ENCODE peak calls at places on chromosomes 7 and 10, in five cellular contexts. D, B, T, G and L are unnamed samples.

GRCh38 chr7:5469375-5470166 is 45.9 kb upstream of the TNRC18 start:
- DNase-seq in D (no peak), B (no peak), T (no peak), G (no peak), L (no peak)

GRCh38 chr7:102472126-102473041 is 6.3 kb downstream of the POLR2J start:
- DNase-seq in D (no peak), B (peak; percentile 50), T (peak; percentile 41), G (no peak), L (no peak)

GRCh38 chr10:101091546-101092290 is 29.9 kb downstream of the KAZALD1 start:
- DNase-seq in D (no peak), B (no peak), T (no peak), G (no peak), L (no peak)

GRCh38 chr10:10680496-10680895 is 337.2 kb upstream of the CELF2 start:
- DNase-seq in D (no peak), B (no peak), T (no peak), G (no peak), L (no peak)

GRCh38 chr10:110151467-110151866 is 55.9 kb upstream of the MXI1 start:
- DNase-seq in D (no peak), B (peak; percentile 24), T (peak; percentile 43), G (no peak), L (no peak)

GRCh38 chr7:49852619-49853462 is 79.4 kb downstream of the VWC2 start:
- DNase-seq in D (peak; percentile 39), B (peak; percentile 25), T (peak; percentile 75), G (no peak), L (peak; percentile 13)

GRCh38 chr10:131745591-131745990 is 155.2 kb upstream of the PPP2R2D start:
- DNase-seq in D (no peak), B (no peak), T (no peak), G (no peak), L (no peak)

GRCh38 chr7:156843157-156843556 is 49.8 kb downstream of the LMBR1 start:
- DNase-seq in D (no peak), B (no peak), T (no peak), G (no peak), L (no peak)

GRCh38 chr7:36690514-36691187 is 33.6 kb downstream of the AOAH start:
- DNase-seq in D (no peak), B (no peak), T (no peak), G (no peak), L (no peak)

GRCh38 chr10:71076473-71077142 is 135.8 kb upstream of the UNC5B start:
- DNase-seq in D (no peak), B (no peak), T (peak; percentile 46), G (no peak), L (no peak)

GRCh38 chr7:67377939-67378862 is 381.6 kb downstream of the TYW1 start:
- DNase-seq in D (peak; percentile 61), B (peak; percentile 81), T (peak; percentile 91), G (no peak), L (peak; percentile 63)

GRCh38 chr7:41033526-41033925 is 669.4 kb downstream of the INHBA start:
- DNase-seq in D (no peak), B (no peak), T (no peak), G (no peak), L (no peak)

GRCh38 chr7:41403291-41403690 is 299.6 kb downstream of the INHBA start:
- DNase-seq in D (no peak), B (no peak), T (no peak), G (no peak), L (no peak)

GRCh38 chr10:86152911-86153310 is 213.7 kb downstream of the GRID1 start:
- DNase-seq in D (no peak), B (no peak), T (no peak), G (no peak), L (no peak)

GRCh38 chr10:93701903-93702277 is 502 bp downstream of the FRA10AC1 start:
- DNase-seq in D (peak; percentile 7), B (peak; percentile 10), T (no peak), G (no peak), L (no peak)

GRCh38 chr10:13945760-13946460 is 359.1 kb downstream of the PRPF18 start:
- DNase-seq in D (no peak), B (no peak), T (no peak), G (no peak), L (no peak)

GRCh38 chr10:53115660-53116059 is 343.1 kb upstream of the MBL2 start:
- DNase-seq in D (no peak), B (no peak), T (no peak), G (no peak), L (no peak)

GRCh38 chr10:6346621-6347020 is 143.9 kb downstream of the PFKFB3 start:
- DNase-seq in D (no peak), B (no peak), T (no peak), G (no peak), L (no peak)

GRCh38 chr10:78937800-78938694 is 130.7 kb upstream of the ZMIZ1 start:
- DNase-seq in D (peak; percentile 61), B (peak; percentile 84), T (no peak), G (no peak), L (no peak)

GRCh38 chr10:118531105-118531851 is 64.2 kb downstream of the PRLHR start:
- DNase-seq in D (no peak), B (no peak), T (no peak), G (no peak), L (no peak)

DNA sequence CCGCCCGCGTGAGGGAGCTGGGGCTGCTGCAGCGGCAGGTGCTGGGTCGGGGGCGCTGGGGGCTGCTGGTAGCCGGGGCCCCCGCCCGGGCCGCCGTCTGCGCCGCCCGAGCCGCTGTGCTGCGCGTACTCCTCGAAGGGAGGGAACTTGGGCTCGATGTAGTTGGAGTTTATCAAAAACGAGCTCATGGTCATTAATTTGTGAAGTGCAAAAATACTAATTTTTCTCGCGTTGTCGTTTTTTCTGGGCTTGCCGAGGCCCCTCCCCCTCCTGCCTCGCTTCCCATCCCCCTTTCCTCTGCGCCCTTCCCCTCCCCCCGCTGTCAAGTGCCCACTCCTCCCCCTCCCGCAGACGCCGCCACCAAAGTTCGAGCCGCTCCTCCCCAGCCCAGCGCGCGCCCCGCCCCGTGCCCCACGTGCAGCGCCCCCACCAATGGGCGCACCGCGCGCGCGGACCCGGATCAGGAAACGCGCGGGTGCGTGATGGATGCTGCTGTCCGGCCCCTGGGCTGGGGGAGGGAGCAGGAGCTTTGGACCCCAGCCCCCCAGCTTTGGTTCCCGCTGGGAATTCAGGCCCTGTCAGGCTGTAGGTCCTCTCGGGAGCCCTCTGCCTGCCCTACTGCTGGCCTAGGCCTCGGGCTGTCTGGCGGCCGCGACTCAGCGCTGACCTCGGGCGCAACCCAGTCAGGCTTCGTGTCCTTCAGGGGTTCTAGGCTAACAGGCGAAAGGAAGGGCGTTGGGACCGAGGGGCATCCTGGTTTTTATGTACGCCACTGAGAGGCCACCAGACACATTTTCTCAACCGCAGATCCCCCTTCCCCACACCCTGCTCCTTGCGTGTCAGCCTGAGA is at the start of gene HOXA4:
- DNase-seq in D (peak; percentile 77), B (no peak), T (peak; percentile 91), G (no peak), L (no peak)
- TF ChIP-seq SRF in D (no peak), B (no peak), T (no peak), G (no peak), L (no peak)

DNA sequence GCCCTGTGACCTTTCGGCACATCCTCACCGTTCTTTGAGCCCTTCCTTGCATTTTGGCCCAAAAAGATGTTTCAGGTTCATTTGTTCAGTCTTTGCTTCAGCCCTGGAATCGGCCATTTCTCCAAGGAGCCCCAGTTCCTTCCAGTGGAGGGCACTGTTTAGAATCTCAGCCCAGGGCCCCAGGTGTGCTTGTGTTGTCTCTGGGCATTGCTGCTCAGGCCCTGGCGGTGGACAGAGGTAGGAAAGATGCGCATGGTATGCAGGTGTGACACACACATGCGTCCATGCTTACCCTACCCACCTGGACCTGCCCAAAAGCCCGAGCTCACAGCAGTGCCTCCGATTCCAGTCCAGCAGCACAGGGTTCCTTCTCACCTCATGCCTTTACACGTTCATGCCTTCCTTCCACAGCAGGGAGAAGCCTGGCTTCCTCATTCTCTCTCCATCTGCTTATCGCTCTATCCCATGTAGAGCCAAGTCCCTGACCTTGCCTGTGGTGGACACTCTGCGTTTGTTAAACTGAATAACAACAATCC is 70.6 kb downstream of the LHPP start:
- DNase-seq in D (peak; percentile 39), B (peak; percentile 55), T (peak; percentile 78), G (no peak), L (peak; percentile 79)
- TF ChIP-seq RAD21 in D (no peak), B (peak; percentile 16), T (peak; percentile 54), G (peak; percentile 23), L (peak; percentile 71)

GRCh38 chr10:43124094-43124521 is 14.1 kb upstream of the CSGALNACT2 start:
- DNase-seq in D (no peak), B (no peak), T (peak; percentile 16), G (no peak), L (no peak)
- TF ChIP-seq SRF in D (no peak), B (no peak), T (no peak), G (no peak), L (no peak)

DNA sequence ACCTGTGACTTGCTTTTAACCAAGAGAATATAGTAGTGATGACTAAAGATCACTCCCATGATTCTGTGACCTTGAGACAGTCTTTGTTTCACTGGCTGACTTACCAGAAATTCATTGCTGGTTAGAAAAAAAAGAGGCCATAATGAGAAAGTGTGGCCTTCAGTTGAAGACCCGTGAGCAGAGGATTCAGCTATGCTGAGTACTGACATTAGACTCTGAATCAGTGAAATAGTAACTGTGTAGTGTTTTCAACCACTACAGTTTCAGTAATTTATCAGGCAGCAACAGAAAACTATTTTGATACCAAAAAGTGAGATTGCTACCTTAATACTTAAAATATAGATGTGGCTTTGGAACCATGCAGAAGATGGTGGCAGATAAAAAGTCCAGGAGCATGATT is 298.0 kb upstream of the KCND2 start:
- DNase-seq in D (no peak), B (no peak), T (no peak), G (no peak), L (no peak)
- TF ChIP-seq RAD21 in D (no peak), B (no peak), T (no peak), G (no peak), L (no peak)

DNA sequence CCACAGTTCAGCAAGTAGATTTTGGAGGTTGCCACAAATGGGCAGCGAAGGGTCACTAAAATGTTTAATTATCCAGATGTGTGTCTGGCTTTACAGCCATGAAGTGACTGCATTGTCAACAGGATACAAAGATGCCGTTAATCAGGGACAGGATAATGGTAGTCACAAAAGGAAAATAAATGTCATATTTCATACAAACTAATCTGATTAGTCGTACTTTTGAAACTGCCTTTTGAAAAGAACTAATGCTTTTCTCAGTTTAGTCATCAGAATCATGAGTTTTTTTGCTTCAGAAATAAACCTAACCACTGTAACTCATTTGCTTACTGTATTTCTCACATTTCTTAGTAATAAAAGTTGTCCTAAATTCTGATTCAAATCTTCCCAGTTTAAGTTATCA is 22.2 kb upstream of the WNT16 start:
- DNase-seq in D (no peak), B (no peak), T (no peak), G (no peak), L (no peak)
- TF ChIP-seq SRF in D (no peak), B (no peak), T (no peak), G (no peak), L (no peak)

GRCh38 chr10:28871677-28872076 is 194.4 kb downstream of the BAMBI start:
- DNase-seq in D (no peak), B (no peak), T (no peak), G (no peak), L (no peak)

GRCh38 chr10:28872592-28873165 is 195.4 kb downstream of the BAMBI start:
- DNase-seq in D (peak; percentile 53), B (no peak), T (no peak), G (no peak), L (no peak)

GRCh38 chr10:28875535-28876208 is 198.4 kb downstream of the BAMBI start:
- DNase-seq in D (peak; percentile 73), B (no peak), T (peak; percentile 63), G (no peak), L (no peak)

GRCh38 chr10:28874210-28874609 is 196.9 kb downstream of the BAMBI start:
- DNase-seq in D (no peak), B (no peak), T (no peak), G (no peak), L (no peak)

GRCh38 chr10:28873540-28873939 is 196.2 kb downstream of the BAMBI start:
- DNase-seq in D (peak; percentile 15), B (no peak), T (no peak), G (no peak), L (no peak)
- TF ChIP-seq RAD21 in D (no peak), B (no peak), T (no peak), G (no peak), L (no peak)